ENCODE peak calls at places on chromosomes 2 and 18, in four cellular contexts. I is nephron progenitor cell, C is RWPE1, M is hypothalamus. G is an unnamed sample.
A peak's percentile ranks its signal among the peaks of the same experiment; 100 is the strongest.

GRCh38 chr2:162041465-162041864 is 32.5 kb downstream of the DPP4 start:
- DNase-seq in C (no peak), M (no peak), I (no peak), G (no peak)

GRCh38 chr2:118970396-118971135 is 28.6 kb downstream of the MARCO start:
- DNase-seq in M (no peak), I (no peak), C (no peak), G (no peak)

GRCh38 chr2:205188516-205189138 is 493.7 kb upstream of the NRP2 start:
- DNase-seq in C (no peak), I (no peak), M (peak; percentile 43), G (peak; percentile 22)

GRCh38 chr2:187424156-187424555 is 23.9 kb downstream of the CALCRL start:
- DNase-seq in M (no peak), C (no peak), I (no peak), G (no peak)

GRCh38 chr2:196137271-196137670 is 34.1 kb downstream of the STK17B start:
- DNase-seq in C (no peak), M (no peak), I (no peak), G (no peak)

GRCh38 chr18:36089001-36089400 is 21.6 kb upstream of the RPRD1A start:
- DNase-seq in C (no peak), M (no peak), I (no peak), G (no peak)

GRCh38 chr2:11945139-11946126 is 199.0 kb downstream of the LPIN1 start:
- DNase-seq in M (no peak), C (no peak), I (no peak), G (no peak)

GRCh38 chr2:47554311-47554905 is 151.5 kb downstream of the MSH2 start:
- DNase-seq in I (no peak), C (no peak), M (no peak), G (no peak)

G was measured in substantia nigra.